ENCODE peak calls at places on chromosome 9, in eight cellular contexts. T is fibroblast of lung, W is A549, X is transverse colon, B is right lobe of liver, Y is psoas muscle, L is PC-3, H is uterus. F is an unnamed sample.

GRCh38 chr9:72585737-72586136 is 64.3 kb downstream of the TMC1 start:
- DNase-seq in X (no peak), H (peak; percentile 17), B (no peak), T (peak; percentile 25), L (peak; percentile 45), W (no peak), Y (peak; percentile 62), F (no peak)

GRCh38 chr9:136373300-136374182 is at the start of gene CARD9:
- DNase-seq in H (no peak), Y (no peak), B (no peak), T (no peak), X (peak; percentile 35), W (no peak), L (no peak), F (no peak)

GRCh38 chr9:87880116-87880515 is 2.6 kb upstream of the SPATA31E1 start:
- DNase-seq in W (no peak), X (no peak), B (no peak), H (no peak), L (no peak), T (peak; percentile 51), Y (no peak), F (no peak)

GRCh38 chr9:116837038-116837998 is 150.2 kb downstream of the TRIM32 start:
- DNase-seq in L (peak; percentile 48), H (no peak), Y (no peak), B (no peak), X (no peak), T (no peak), W (no peak), F (peak; percentile 70)

GRCh38 chr9:117825609-117826347 is 121.6 kb downstream of the TLR4 start:
- DNase-seq in X (no peak), Y (no peak), L (no peak), W (no peak), H (no peak), T (no peak), B (no peak), F (no peak)

GRCh38 chr9:31950756-31951155 is 433.7 kb upstream of the ACO1 start:
- DNase-seq in W (no peak), H (no peak), X (no peak), L (no peak), Y (no peak), B (no peak), T (no peak), F (no peak)

GRCh38 chr9:134539613-134540012 is 102.0 kb upstream of the COL5A1 start:
- DNase-seq in B (no peak), Y (peak; percentile 34), H (no peak), W (no peak), X (no peak), L (no peak), T (no peak), F (no peak)

GRCh38 chr9:128093016-128093415 is 25.0 kb downstream of the SLC25A25 start:
- DNase-seq in T (no peak), Y (no peak), H (no peak), L (no peak), X (no peak), B (no peak), W (no peak), F (no peak)

GRCh38 chr9:6328103-6328502 is at the start of gene TPD52L3:
- DNase-seq in Y (no peak), H (no peak), B (no peak), X (no peak), L (no peak), T (no peak), W (no peak), F (no peak)

GRCh38 chr9:133653638-133654037 is 17.5 kb downstream of the DBH start:
- DNase-seq in Y (no peak), B (no peak), T (no peak), X (no peak), L (no peak), H (no peak), W (no peak), F (no peak)

GRCh38 chr9:27442464-27442863 is 81.6 kb upstream of the IFNK start:
- DNase-seq in W (no peak), B (peak; percentile 60), L (no peak), X (peak; percentile 71), Y (no peak), T (no peak), H (no peak), F (no peak)

GRCh38 chr9:85112376-85112775 is 442.8 kb downstream of the NTRK2 start:
- DNase-seq in L (no peak), T (no peak), W (no peak), B (no peak), X (no peak), Y (no peak), H (no peak), F (no peak)

GRCh38 chr9:7358876-7359275 is 440.7 kb downstream of the DMAC1 start:
- DNase-seq in W (no peak), H (no peak), T (no peak), B (no peak), Y (no peak), L (no peak), X (no peak), F (no peak)

GRCh38 chr9:97906236-97906831 is 16.0 kb downstream of the TRMO start:
- DNase-seq in B (no peak), T (peak; percentile 3), Y (peak; percentile 58), H (no peak), X (no peak), W (no peak), L (no peak), F (no peak)

DNA sequence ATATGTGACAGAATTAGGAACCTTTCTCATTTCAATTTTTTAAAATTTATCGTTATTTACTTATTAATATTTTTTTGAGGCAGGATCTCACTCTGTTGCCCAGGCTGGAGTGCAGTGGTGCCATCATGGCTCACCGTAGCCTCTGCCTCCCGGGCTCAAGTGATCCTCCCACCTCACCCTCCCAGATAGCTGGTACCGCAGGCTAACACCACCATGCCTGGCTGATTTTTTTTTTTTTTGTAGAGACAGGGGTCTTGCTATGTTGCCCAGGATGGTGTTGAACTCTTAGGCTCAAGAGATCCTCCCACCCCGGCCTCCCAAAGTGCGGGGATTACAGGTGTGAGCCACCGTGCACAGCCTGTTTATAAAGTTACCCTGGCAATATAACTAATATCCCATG is 275.2 kb downstream of the AOPEP start:
- DNase-seq in T (no peak), B (no peak), H (no peak), X (no peak), W (no peak), L (no peak), Y (no peak), F (no peak)
- H3K27ac ChIP-seq in T (no peak overlapping the region), B (peak overlapping the region; percentile 95), H (peak overlapping the region; percentile 100), X (peak overlapping the region; percentile 94), W (peak overlapping the region; percentile 100), L (no peak overlapping the region), Y (no peak overlapping the region), F (no peak overlapping the region)

GRCh38 chr9:89623925-89624420 is 19.2 kb downstream of the GADD45G start:
- DNase-seq in X (peak; percentile 27), W (no peak), T (no peak), B (no peak), L (no peak), H (no peak), Y (peak; percentile 81), F (no peak)
- H3K27ac ChIP-seq in X (peak overlapping the region; percentile 70), W (no peak overlapping the region), T (no peak overlapping the region), B (no peak overlapping the region), L (no peak overlapping the region), H (peak overlapping the region; percentile 63), Y (peak overlapping the region; percentile 75), F (no peak overlapping the region)

GRCh38 chr9:86669442-86669841 is 277.9 kb downstream of the GAS1 start:
- DNase-seq in T (no peak), B (no peak), Y (no peak), W (no peak), X (no peak), L (no peak), H (no peak), F (no peak)
- H3K27ac ChIP-seq in T (no peak overlapping the region), B (no peak overlapping the region), Y (no peak overlapping the region), W (no peak overlapping the region), X (no peak overlapping the region), L (no peak overlapping the region), H (no peak overlapping the region), F (no peak overlapping the region)

DNA sequence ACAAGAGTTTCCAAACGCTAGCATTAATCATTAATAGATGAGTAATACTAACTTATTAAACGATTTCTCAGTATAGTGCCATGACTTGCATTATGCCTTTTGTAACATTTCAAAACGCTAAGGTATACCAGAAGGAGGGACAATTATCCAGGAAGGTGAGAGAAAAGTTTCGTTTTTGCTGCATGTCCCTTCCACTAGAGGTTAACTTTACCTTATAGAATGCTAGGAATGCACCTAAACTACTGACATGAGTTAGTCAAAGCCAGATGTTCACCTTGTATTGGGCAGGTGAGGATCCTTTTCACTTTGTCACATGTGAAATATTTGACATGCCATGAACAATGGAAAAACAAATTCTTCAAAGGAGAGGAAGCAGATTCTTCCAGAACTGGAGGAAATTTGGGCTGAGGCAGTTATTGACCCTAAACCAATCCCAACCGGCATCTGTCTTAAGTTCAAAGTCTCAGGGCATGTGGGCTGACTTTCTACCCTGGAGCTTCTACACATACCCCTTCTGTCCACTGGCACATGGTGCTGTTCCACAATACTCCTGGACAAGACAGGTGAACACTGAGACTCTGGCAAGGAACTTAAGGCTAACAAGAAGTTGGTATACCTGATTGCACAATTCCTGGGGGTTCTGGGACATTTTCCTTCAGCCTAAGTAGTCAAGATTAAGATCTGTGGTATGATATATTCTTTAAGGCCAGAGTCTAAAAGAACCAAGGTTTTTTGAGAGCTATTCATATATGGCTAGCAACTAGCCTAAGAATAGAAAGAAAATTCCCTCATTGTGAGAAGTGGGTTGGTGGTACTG is 2.5 kb downstream of the VLDLR start:
- DNase-seq in X (no peak), L (no peak), H (no peak), T (no peak), W (no peak), Y (no peak), B (no peak), F (no peak)
- H3K27ac ChIP-seq in X (no peak overlapping the region), L (no peak overlapping the region), H (peak overlapping the region; percentile 77), T (no peak overlapping the region), W (peak overlapping the region; percentile 93), Y (peak overlapping the region; percentile 97), B (no peak overlapping the region), F (peak overlapping the region; percentile 80)

GRCh38 chr9:131298816-131299215 is 9.3 kb downstream of the PLPP7 start:
- DNase-seq in H (no peak), Y (peak; percentile 50), W (no peak), B (no peak), L (no peak), T (no peak), X (no peak), F (no peak)

GRCh38 chr9:131298341-131298740 is 8.8 kb downstream of the PLPP7 start:
- DNase-seq in W (no peak), T (no peak), B (no peak), L (no peak), H (no peak), X (no peak), Y (peak; percentile 43), F (no peak)

GRCh38 chr9:131296906-131297500 is 7.5 kb downstream of the PLPP7 start:
- DNase-seq in H (no peak), T (no peak), Y (peak; percentile 51), L (no peak), X (no peak), B (no peak), W (no peak), F (no peak)

GRCh38 chr9:131297903-131298302 is 8.4 kb downstream of the PLPP7 start:
- DNase-seq in T (no peak), H (no peak), X (no peak), L (no peak), Y (peak; percentile 66), W (no peak), B (no peak), F (no peak)

GRCh38 chr9:131296452-131296851 is 6.9 kb downstream of the PLPP7 start:
- DNase-seq in B (no peak), T (no peak), W (no peak), L (no peak), X (no peak), Y (peak; percentile 45), H (no peak), F (no peak)
- H3K27ac ChIP-seq in B (no peak overlapping the region), T (no peak overlapping the region), W (no peak overlapping the region), L (no peak overlapping the region), X (no peak overlapping the region), Y (peak overlapping the region; percentile 91), H (no peak overlapping the region), F (no peak overlapping the region)

F was measured in epithelial cell of prostate.